ENCODE peak calls at places on chromosomes 13 and 19, in ten cellular contexts. A, G, P, J, D, M, E, F, N and B are unnamed samples.

GRCh38 chr19:48722196-48722708 is 2.7 kb upstream of the MAMSTR start:
- DNase-seq in N (no peak), J (no peak), D (no peak), P (peak), F (no peak), G (no peak), A (no peak), E (no peak), M (no peak), B (no peak)

GRCh38 chr13:50762969-50763568 is 80.4 kb downstream of the DLEU7 start:
- DNase-seq in G (no peak), D (no peak), E (no peak), J (no peak), A (no peak), P (no peak), M (peak), N (no peak), F (no peak), B (no peak)

GRCh38 chr13:99873832-99874430 is 97.6 kb downstream of the ZIC5 start:
- DNase-seq in D (no peak), E (no peak), F (no peak), P (no peak), M (no peak), A (no peak), G (no peak), J (no peak), N (no peak), B (no peak)

GRCh38 chr19:48230555-48231129 is 25.1 kb downstream of the CARD8 start:
- DNase-seq in J (no peak), E (no peak), F (no peak), P (no peak), N (no peak), M (no peak), A (no peak), D (no peak), G (no peak), B (no peak)

GRCh38 chr13:46721054-46721453 is 75.9 kb downstream of the ESD start:
- DNase-seq in P (no peak), E (peak), D (peak), G (no peak), A (no peak), J (no peak), N (peak), M (peak), F (peak), B (no peak)

GRCh38 chr19:13729859-13730258 is 34.5 kb upstream of the MRI1 start:
- DNase-seq in E (no peak), G (peak), J (no peak), F (no peak), A (no peak), N (no peak), D (peak), P (no peak), M (no peak), B (no peak)

GRCh38 chr13:99256709-99257108 is 1.5 kb downstream of the GPR18 start:
- DNase-seq in F (no peak), A (no peak), N (no peak), G (no peak), J (no peak), P (no peak), M (no peak), D (peak), E (no peak), B (no peak)

GRCh38 chr13:44710576-44710975 is 134.4 kb upstream of the TSC22D1 start:
- DNase-seq in J (no peak), P (no peak), A (no peak), F (no peak), E (no peak), G (no peak), D (peak), N (no peak), M (no peak), B (no peak)

GRCh38 chr13:109275848-109276247 is 510.5 kb downstream of the IRS2 start:
- DNase-seq in P (no peak), M (no peak), F (no peak), G (no peak), E (no peak), J (no peak), D (peak), N (no peak), A (no peak), B (no peak)

GRCh38 chr19:41016488-41017071 is 25.5 kb downstream of the CYP2B6 start:
- DNase-seq in P (no peak), N (no peak), A (no peak), G (no peak), M (no peak), J (no peak), D (no peak), E (no peak), F (no peak), B (no peak)

GRCh38 chr13:24063281-24063851 is 97.2 kb upstream of the SPATA13 start:
- DNase-seq in D (no peak), N (no peak), P (no peak), F (no peak), J (no peak), E (peak), A (no peak), M (peak), G (no peak), B (no peak)

GRCh38 chr19:50626011-50626410 is 13.7 kb downstream of the SYT3 start:
- DNase-seq in M (no peak), P (no peak), F (no peak), A (no peak), E (no peak), N (no peak), D (no peak), G (no peak), J (no peak), B (no peak)

GRCh38 chr19:48637948-48638830 is 1.0 kb upstream of the DBP start:
- DNase-seq in G (peak), A (no peak), D (peak), M (peak), J (peak), F (peak), N (peak), P (peak), E (peak), B (peak)